ENCODE peak calls at places on chromosome 2, in ten cellular contexts. J is A549, R is stomach, W is ovary, T is HepG2, I is tibial nerve, L is K562, F is suprapubic skin, N is H1, S is upper lobe of left lung. U is an unnamed sample.
A peak's percentile ranks its signal among the peaks of the same experiment; 100 is the strongest.

GRCh38 chr2:120228503-120228902 is 5.3 kb upstream of the TMEM185B start:
- DNase-seq in I (no peak), R (no peak), F (peak; percentile 40), W (no peak), T (no peak), N (no peak), L (no peak), S (no peak), J (no peak), U (peak; percentile 66)

GRCh38 chr2:192267484-192267883 is 72.8 kb upstream of the TMEFF2 start:
- DNase-seq in T (no peak), L (no peak), I (no peak), W (no peak), F (no peak), S (no peak), J (no peak), R (no peak), N (no peak), U (no peak)

GRCh38 chr2:63494100-63494499 is 94.2 kb downstream of the WDPCP start:
- DNase-seq in T (no peak), N (no peak), R (no peak), I (no peak), L (no peak), S (no peak), J (no peak), F (no peak), W (no peak), U (no peak)

GRCh38 chr2:6922201-6922656 is 5.0 kb downstream of the RNF144A start:
- DNase-seq in W (no peak), T (peak; percentile 84), F (no peak), I (no peak), N (no peak), L (no peak), R (no peak), S (no peak), J (no peak), U (no peak)

GRCh38 chr2:41170589-41170988 is 718.7 kb upstream of the SLC8A1 start:
- DNase-seq in S (no peak), N (no peak), R (no peak), J (no peak), I (no peak), L (no peak), F (no peak), W (no peak), T (no peak), U (no peak)

GRCh38 chr2:3287896-3288295 is 89.7 kb downstream of the EIPR1 start:
- DNase-seq in N (no peak), F (peak; percentile 28), S (no peak), I (no peak), T (no peak), W (no peak), J (no peak), L (no peak), R (peak; percentile 24), U (no peak)

GRCh38 chr2:54048117-54048785 is 67.2 kb upstream of the ACYP2 start:
- DNase-seq in F (no peak), J (no peak), R (no peak), N (no peak), W (no peak), L (no peak), I (no peak), S (no peak), T (peak; percentile 47), U (no peak)

GRCh38 chr2:203583696-203584095 is 48.6 kb upstream of the RAPH1 start:
- DNase-seq in W (no peak), I (no peak), J (no peak), F (no peak), R (no peak), L (no peak), N (no peak), T (no peak), S (no peak), U (no peak)

GRCh38 chr2:112726487-112727190 is 5.8 kb downstream of the NT5DC4 start:
- DNase-seq in S (peak; percentile 91), J (peak; percentile 92), F (peak; percentile 94), I (peak; percentile 86), R (peak; percentile 95), W (peak; percentile 44), L (peak; percentile 95), T (peak; percentile 91), N (peak; percentile 94), U (peak; percentile 91)

GRCh38 chr2:7604456-7604855 is 687.2 kb downstream of the RNF144A start:
- DNase-seq in L (no peak), N (no peak), T (no peak), R (no peak), F (no peak), J (no peak), W (no peak), I (no peak), S (no peak), U (no peak)

GRCh38 chr2:41881249-41881648 is 166.6 kb upstream of the PKDCC start:
- DNase-seq in S (no peak), F (no peak), I (no peak), J (no peak), N (no peak), L (no peak), T (no peak), R (no peak), W (no peak), U (no peak)

GRCh38 chr2:216142540-216142939 is 33.4 kb downstream of the XRCC5 start:
- DNase-seq in N (no peak), J (no peak), W (no peak), I (no peak), L (no peak), R (no peak), S (no peak), T (no peak), F (no peak), U (no peak)

GRCh38 chr2:156784034-156784433 is 347.9 kb downstream of the GPD2 start:
- DNase-seq in N (no peak), T (no peak), W (no peak), R (no peak), F (no peak), L (no peak), I (no peak), S (no peak), J (no peak), U (no peak)

GRCh38 chr2:38076710-38077430 is 919 bp upstream of the CYP1B1 start:
- DNase-seq in J (peak; percentile 78), S (peak; percentile 96), L (peak; percentile 12), T (no peak), N (no peak), W (peak; percentile 60), F (peak; percentile 89), R (peak; percentile 70), I (peak; percentile 68), U (peak; percentile 88)

GRCh38 chr2:183032200-183032794 is 6.0 kb downstream of the NCKAP1 start:
- DNase-seq in S (no peak), T (peak; percentile 31), I (no peak), F (no peak), R (no peak), N (no peak), W (no peak), L (no peak), J (no peak), U (no peak)

GRCh38 chr2:174780191-174780590 is 15.9 kb upstream of the CHRNA1 start:
- DNase-seq in W (no peak), R (no peak), N (no peak), I (no peak), F (no peak), J (no peak), L (no peak), T (no peak), S (no peak), U (no peak)

GRCh38 chr2:174778479-174778962 is 14.2 kb upstream of the CHRNA1 start:
- DNase-seq in J (no peak), L (no peak), R (no peak), W (peak; percentile 17), N (no peak), T (peak; percentile 55), S (peak; percentile 80), F (peak; percentile 85), I (peak; percentile 22), U (no peak)

GRCh38 chr2:174781298-174781697 is 17.0 kb upstream of the CHRNA1 start:
- DNase-seq in I (no peak), L (no peak), R (no peak), F (no peak), W (no peak), J (no peak), T (no peak), S (no peak), N (no peak), U (no peak)

GRCh38 chr2:174780871-174781270 is 16.6 kb upstream of the CHRNA1 start:
- DNase-seq in F (no peak), T (no peak), R (no peak), W (no peak), I (no peak), L (no peak), N (no peak), S (no peak), J (no peak), U (no peak)

GRCh38 chr2:174779361-174779928 is 15.2 kb upstream of the CHRNA1 start:
- DNase-seq in N (no peak), I (no peak), L (no peak), W (no peak), S (no peak), J (no peak), T (no peak), F (no peak), R (no peak), U (no peak)
- H3K4me3 ChIP-seq in N (no peak overlapping the region), I (no peak overlapping the region), L (no peak overlapping the region), W (no peak overlapping the region), S (no peak overlapping the region), J (no peak overlapping the region), T (no peak overlapping the region), F (no peak overlapping the region), R (no peak overlapping the region), U (no peak overlapping the region)

GRCh38 chr2:224059178-224059577 is 20.1 kb upstream of the SERPINE2 start:
- DNase-seq in N (no peak), S (no peak), L (no peak), J (no peak), T (no peak), I (no peak), F (no peak), W (no peak), R (no peak), U (no peak)
- TF ChIP-seq POLR2A in N (no peak), S (no peak), L (no peak), J (no peak), T (no peak), I (no peak), F (no peak), W (no peak), R (no peak), U (no peak)

DNA sequence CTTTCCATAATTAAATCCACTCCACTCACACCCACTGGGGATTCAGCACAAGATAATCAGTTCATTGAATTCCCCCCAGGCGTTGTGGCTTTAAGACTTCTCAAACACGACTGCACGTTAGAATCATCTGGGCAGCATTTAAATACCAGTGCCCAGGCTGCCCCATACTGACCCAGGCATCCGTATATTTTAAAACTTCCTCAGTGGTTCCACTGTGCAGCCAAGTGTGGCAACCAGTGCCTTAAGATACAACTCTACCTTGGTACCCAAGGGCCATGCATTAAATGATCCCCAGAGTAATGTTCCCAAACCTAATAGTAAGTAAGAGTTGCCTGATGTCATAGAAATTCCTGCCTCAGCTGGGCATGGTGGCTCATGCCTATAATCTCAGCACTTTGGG is 54.3 kb upstream of the BZW1 start:
- DNase-seq in L (no peak), F (no peak), J (no peak), N (no peak), S (no peak), I (no peak), T (no peak), R (no peak), W (no peak), U (no peak)
- TF ChIP-seq EP300 in L (no peak), F (no peak), J (no peak), N (no peak), S (no peak), I (no peak), T (no peak), R (no peak), W (no peak), U (no peak)

GRCh38 chr2:10404324-10405143 is 43.6 kb downstream of the ODC1 start:
- DNase-seq in I (no peak), F (no peak), T (no peak), S (peak; percentile 67), L (no peak), N (no peak), R (no peak), W (no peak), J (no peak), U (peak; percentile 85)
- H3K4me3 ChIP-seq in I (no peak overlapping the region), F (peak overlapping the region; percentile 3), T (no peak overlapping the region), S (no peak overlapping the region), L (no peak overlapping the region), N (no peak overlapping the region), R (no peak overlapping the region), W (no peak overlapping the region), J (no peak overlapping the region), U (peak overlapping the region; percentile 18)